ENCODE peak calls at places on chromosome 22, in nine cellular contexts. One of them, this sample, is unnamed.

GRCh38 chr22:49948958-49949913 is 11.3 kb upstream of the PIM3 start:
- DNase-seq in osteocyte: no peak
- DNase-seq in activated B cell treated with CpG ODN at 0.5 μM for 24 hours: no peak
- DNase-seq in activated CD8-positive, alpha-beta T cell treated with anti-CD3 and anti-CD28 coated beads for 36 hours: no peak
- DNase-seq in heart left ventricle: no peak
- DNase-seq in endothelial cell: no peak
- DNase-seq in RWPE1: no peak
- DNase-seq in A549: peak; percentile 74
- DNase-seq in fibroblast of mammary gland: no peak
- DNase-seq in this sample: no peak

GRCh38 chr22:26072611-26073010 is 96.7 kb upstream of the SEZ6L start:
- DNase-seq in heart left ventricle: no peak
- DNase-seq in fibroblast of mammary gland: no peak
- DNase-seq in endothelial cell: no peak
- DNase-seq in RWPE1: no peak
- DNase-seq in osteocyte: no peak
- DNase-seq in activated B cell treated with CpG ODN at 0.5 μM for 24 hours: no peak
- DNase-seq in A549: no peak
- DNase-seq in activated CD8-positive, alpha-beta T cell treated with anti-CD3 and anti-CD28 coated beads for 36 hours: no peak
- DNase-seq in this sample: no peak

GRCh38 chr22:41672780-41673509 is 15.7 kb downstream of the SNU13 start:
- DNase-seq in heart left ventricle: no peak
- DNase-seq in activated B cell treated with CpG ODN at 0.5 μM for 24 hours: no peak
- DNase-seq in fibroblast of mammary gland: no peak
- DNase-seq in RWPE1: no peak
- DNase-seq in osteocyte: no peak
- DNase-seq in endothelial cell: no peak
- DNase-seq in A549: peak; percentile 58
- DNase-seq in activated CD8-positive, alpha-beta T cell treated with anti-CD3 and anti-CD28 coated beads for 36 hours: no peak
- DNase-seq in this sample: no peak

GRCh38 chr22:43905681-43906080 is 13.9 kb upstream of the PNPLA5 start:
- DNase-seq in fibroblast of mammary gland: no peak
- DNase-seq in activated B cell treated with CpG ODN at 0.5 μM for 24 hours: no peak
- DNase-seq in endothelial cell: no peak
- DNase-seq in activated CD8-positive, alpha-beta T cell treated with anti-CD3 and anti-CD28 coated beads for 36 hours: no peak
- DNase-seq in A549: no peak
- DNase-seq in RWPE1: no peak
- DNase-seq in osteocyte: no peak
- DNase-seq in heart left ventricle: no peak
- DNase-seq in this sample: no peak

GRCh38 chr22:48845356-48845936 is 982.2 kb downstream of the BRD1 start:
- DNase-seq in fibroblast of mammary gland: no peak
- DNase-seq in endothelial cell: no peak
- DNase-seq in A549: no peak
- DNase-seq in activated B cell treated with CpG ODN at 0.5 μM for 24 hours: no peak
- DNase-seq in heart left ventricle: no peak
- DNase-seq in RWPE1: no peak
- DNase-seq in activated CD8-positive, alpha-beta T cell treated with anti-CD3 and anti-CD28 coated beads for 36 hours: no peak
- DNase-seq in osteocyte: no peak
- DNase-seq in this sample: no peak

GRCh38 chr22:19208287-19208847 is 29.8 kb upstream of the SLC25A1 start:
- DNase-seq in endothelial cell: no peak
- DNase-seq in fibroblast of mammary gland: no peak
- DNase-seq in heart left ventricle: no peak
- DNase-seq in A549: no peak
- DNase-seq in activated CD8-positive, alpha-beta T cell treated with anti-CD3 and anti-CD28 coated beads for 36 hours: no peak
- DNase-seq in RWPE1: no peak
- DNase-seq in osteocyte: no peak
- DNase-seq in activated B cell treated with CpG ODN at 0.5 μM for 24 hours: no peak
- DNase-seq in this sample: no peak

GRCh38 chr22:42188808-42189447 is 58.3 kb upstream of the CYP2D6 start:
- DNase-seq in A549: peak; percentile 44
- DNase-seq in osteocyte: no peak
- DNase-seq in fibroblast of mammary gland: no peak
- DNase-seq in activated CD8-positive, alpha-beta T cell treated with anti-CD3 and anti-CD28 coated beads for 36 hours: no peak
- DNase-seq in heart left ventricle: no peak
- DNase-seq in RWPE1: peak; percentile 70
- DNase-seq in activated B cell treated with CpG ODN at 0.5 μM for 24 hours: no peak
- DNase-seq in endothelial cell: no peak
- DNase-seq in this sample: no peak

GRCh38 chr22:32684148-32684821 is 117.2 kb upstream of the TIMP3 start:
- DNase-seq in A549: no peak
- DNase-seq in activated B cell treated with CpG ODN at 0.5 μM for 24 hours: no peak
- DNase-seq in endothelial cell: no peak
- DNase-seq in heart left ventricle: no peak
- DNase-seq in RWPE1: no peak
- DNase-seq in fibroblast of mammary gland: no peak
- DNase-seq in activated CD8-positive, alpha-beta T cell treated with anti-CD3 and anti-CD28 coated beads for 36 hours: no peak
- DNase-seq in osteocyte: no peak
- DNase-seq in this sample: no peak

GRCh38 chr22:43618517-43618916 is 193.6 kb downstream of the EFCAB6 start:
- DNase-seq in activated CD8-positive, alpha-beta T cell treated with anti-CD3 and anti-CD28 coated beads for 36 hours: no peak
- DNase-seq in A549: no peak
- DNase-seq in osteocyte: no peak
- DNase-seq in RWPE1: no peak
- DNase-seq in fibroblast of mammary gland: no peak
- DNase-seq in heart left ventricle: no peak
- DNase-seq in endothelial cell: no peak
- DNase-seq in activated B cell treated with CpG ODN at 0.5 μM for 24 hours: no peak
- DNase-seq in this sample: no peak

GRCh38 chr22:49964136-49964492 is 3.5 kb downstream of the PIM3 start:
- DNase-seq in endothelial cell: no peak
- DNase-seq in fibroblast of mammary gland: no peak
- DNase-seq in A549: no peak
- DNase-seq in osteocyte: no peak
- DNase-seq in RWPE1: no peak
- DNase-seq in activated CD8-positive, alpha-beta T cell treated with anti-CD3 and anti-CD28 coated beads for 36 hours: peak; percentile 52
- DNase-seq in activated B cell treated with CpG ODN at 0.5 μM for 24 hours: no peak
- DNase-seq in heart left ventricle: peak; percentile 28
- DNase-seq in this sample: peak; percentile 60

GRCh38 chr22:33823552-33823951 is 96.7 kb downstream of the LARGE1 start:
- DNase-seq in activated B cell treated with CpG ODN at 0.5 μM for 24 hours: no peak
- DNase-seq in A549: peak; percentile 11
- DNase-seq in activated CD8-positive, alpha-beta T cell treated with anti-CD3 and anti-CD28 coated beads for 36 hours: no peak
- DNase-seq in fibroblast of mammary gland: no peak
- DNase-seq in RWPE1: no peak
- DNase-seq in osteocyte: no peak
- DNase-seq in heart left ventricle: peak; percentile 78
- DNase-seq in endothelial cell: no peak
- DNase-seq in this sample: no peak

GRCh38 chr22:41285441-41285819 is 557 bp downstream of the RANGAP1 start:
- DNase-seq in osteocyte: peak; percentile 87
- DNase-seq in activated B cell treated with CpG ODN at 0.5 μM for 24 hours: peak; percentile 45
- DNase-seq in fibroblast of mammary gland: peak; percentile 94
- DNase-seq in heart left ventricle: peak; percentile 82
- DNase-seq in endothelial cell: peak; percentile 44
- DNase-seq in RWPE1: peak; percentile 81
- DNase-seq in A549: peak; percentile 61
- DNase-seq in activated CD8-positive, alpha-beta T cell treated with anti-CD3 and anti-CD28 coated beads for 36 hours: peak; percentile 96
- DNase-seq in this sample: peak; percentile 79

GRCh38 chr22:25404556-25404922 is 159.9 kb upstream of the GRK3 start:
- DNase-seq in heart left ventricle: no peak
- DNase-seq in endothelial cell: peak; percentile 48
- DNase-seq in activated CD8-positive, alpha-beta T cell treated with anti-CD3 and anti-CD28 coated beads for 36 hours: no peak
- DNase-seq in osteocyte: no peak
- DNase-seq in activated B cell treated with CpG ODN at 0.5 μM for 24 hours: no peak
- DNase-seq in RWPE1: no peak
- DNase-seq in A549: no peak
- DNase-seq in fibroblast of mammary gland: no peak
- DNase-seq in this sample: no peak

GRCh38 chr22:32752868-32753520 is 48.5 kb upstream of the TIMP3 start:
- DNase-seq in fibroblast of mammary gland: peak; percentile 89
- DNase-seq in A549: no peak
- DNase-seq in activated CD8-positive, alpha-beta T cell treated with anti-CD3 and anti-CD28 coated beads for 36 hours: peak; percentile 10
- DNase-seq in osteocyte: no peak
- DNase-seq in activated B cell treated with CpG ODN at 0.5 μM for 24 hours: no peak
- DNase-seq in RWPE1: no peak
- DNase-seq in heart left ventricle: peak; percentile 78
- DNase-seq in endothelial cell: no peak
- DNase-seq in this sample: no peak

GRCh38 chr22:20271114-20271994 is 3.2 kb upstream of the RTN4R start:
- DNase-seq in A549: no peak
- DNase-seq in activated B cell treated with CpG ODN at 0.5 μM for 24 hours: no peak
- DNase-seq in RWPE1: no peak
- DNase-seq in endothelial cell: no peak
- DNase-seq in activated CD8-positive, alpha-beta T cell treated with anti-CD3 and anti-CD28 coated beads for 36 hours: no peak
- DNase-seq in osteocyte: no peak
- DNase-seq in fibroblast of mammary gland: no peak
- DNase-seq in heart left ventricle: no peak
- DNase-seq in this sample: no peak

GRCh38 chr22:20264614-20265452 is 3.3 kb downstream of the RTN4R start:
- DNase-seq in osteocyte: no peak
- DNase-seq in endothelial cell: no peak
- DNase-seq in RWPE1: no peak
- DNase-seq in activated B cell treated with CpG ODN at 0.5 μM for 24 hours: no peak
- DNase-seq in A549: no peak
- DNase-seq in activated CD8-positive, alpha-beta T cell treated with anti-CD3 and anti-CD28 coated beads for 36 hours: no peak
- DNase-seq in fibroblast of mammary gland: no peak
- DNase-seq in heart left ventricle: no peak
- DNase-seq in this sample: no peak

GRCh38 chr22:20268289-20268349 is at the start of gene RTN4R:
- DNase-seq in osteocyte: no peak
- DNase-seq in RWPE1: no peak
- DNase-seq in activated CD8-positive, alpha-beta T cell treated with anti-CD3 and anti-CD28 coated beads for 36 hours: no peak
- DNase-seq in A549: no peak
- DNase-seq in fibroblast of mammary gland: no peak
- DNase-seq in activated B cell treated with CpG ODN at 0.5 μM for 24 hours: no peak
- DNase-seq in heart left ventricle: no peak
- DNase-seq in endothelial cell: no peak
- DNase-seq in this sample: no peak

GRCh38 chr22:20268350-20269012 is 363 bp upstream of the RTN4R start:
- DNase-seq in RWPE1: peak; percentile 44
- DNase-seq in A549: peak; percentile 44
- DNase-seq in fibroblast of mammary gland: peak; percentile 11
- DNase-seq in endothelial cell: peak; percentile 85
- DNase-seq in activated B cell treated with CpG ODN at 0.5 μM for 24 hours: peak; percentile 64
- DNase-seq in heart left ventricle: peak; percentile 54
- DNase-seq in osteocyte: no peak
- DNase-seq in activated CD8-positive, alpha-beta T cell treated with anti-CD3 and anti-CD28 coated beads for 36 hours: peak; percentile 65
- DNase-seq in this sample: no peak

GRCh38 chr22:20267441-20268288 is 453 bp downstream of the RTN4R start:
- DNase-seq in activated CD8-positive, alpha-beta T cell treated with anti-CD3 and anti-CD28 coated beads for 36 hours: peak; percentile 40
- DNase-seq in fibroblast of mammary gland: no peak
- DNase-seq in RWPE1: no peak
- DNase-seq in A549: no peak
- DNase-seq in activated B cell treated with CpG ODN at 0.5 μM for 24 hours: no peak
- DNase-seq in endothelial cell: peak; percentile 27
- DNase-seq in heart left ventricle: no peak
- DNase-seq in osteocyte: no peak
- DNase-seq in this sample: no peak
- TF ChIP-seq CTCF in activated CD8-positive, alpha-beta T cell treated with anti-CD3 and anti-CD28 coated beads for 36 hours: no peak
- TF ChIP-seq CTCF in fibroblast of mammary gland: no peak
- TF ChIP-seq CTCF in RWPE1: no peak
- TF ChIP-seq CTCF in A549: no peak
- TF ChIP-seq CTCF in activated B cell treated with CpG ODN at 0.5 μM for 24 hours: no peak
- TF ChIP-seq CTCF in endothelial cell: peak; percentile 5
- TF ChIP-seq CTCF in heart left ventricle: no peak
- TF ChIP-seq CTCF in osteocyte: no peak
- TF ChIP-seq CTCF in this sample: no peak

GRCh38 chr22:35894464-35894878 is 134.2 kb downstream of the RBFOX2 start:
- DNase-seq in activated B cell treated with CpG ODN at 0.5 μM for 24 hours: no peak
- DNase-seq in A549: no peak
- DNase-seq in endothelial cell: no peak
- DNase-seq in activated CD8-positive, alpha-beta T cell treated with anti-CD3 and anti-CD28 coated beads for 36 hours: no peak
- DNase-seq in fibroblast of mammary gland: no peak
- DNase-seq in RWPE1: no peak
- DNase-seq in osteocyte: no peak
- DNase-seq in heart left ventricle: peak; percentile 61
- DNase-seq in this sample: peak; percentile 79
- TF ChIP-seq CTCF in activated B cell treated with CpG ODN at 0.5 μM for 24 hours: no peak
- TF ChIP-seq CTCF in A549: no peak
- TF ChIP-seq CTCF in endothelial cell: no peak
- TF ChIP-seq CTCF in activated CD8-positive, alpha-beta T cell treated with anti-CD3 and anti-CD28 coated beads for 36 hours: no peak
- TF ChIP-seq CTCF in fibroblast of mammary gland: no peak
- TF ChIP-seq CTCF in RWPE1: no peak
- TF ChIP-seq CTCF in osteocyte: no peak
- TF ChIP-seq CTCF in heart left ventricle: no peak
- TF ChIP-seq CTCF in this sample: peak; percentile 33

DNA sequence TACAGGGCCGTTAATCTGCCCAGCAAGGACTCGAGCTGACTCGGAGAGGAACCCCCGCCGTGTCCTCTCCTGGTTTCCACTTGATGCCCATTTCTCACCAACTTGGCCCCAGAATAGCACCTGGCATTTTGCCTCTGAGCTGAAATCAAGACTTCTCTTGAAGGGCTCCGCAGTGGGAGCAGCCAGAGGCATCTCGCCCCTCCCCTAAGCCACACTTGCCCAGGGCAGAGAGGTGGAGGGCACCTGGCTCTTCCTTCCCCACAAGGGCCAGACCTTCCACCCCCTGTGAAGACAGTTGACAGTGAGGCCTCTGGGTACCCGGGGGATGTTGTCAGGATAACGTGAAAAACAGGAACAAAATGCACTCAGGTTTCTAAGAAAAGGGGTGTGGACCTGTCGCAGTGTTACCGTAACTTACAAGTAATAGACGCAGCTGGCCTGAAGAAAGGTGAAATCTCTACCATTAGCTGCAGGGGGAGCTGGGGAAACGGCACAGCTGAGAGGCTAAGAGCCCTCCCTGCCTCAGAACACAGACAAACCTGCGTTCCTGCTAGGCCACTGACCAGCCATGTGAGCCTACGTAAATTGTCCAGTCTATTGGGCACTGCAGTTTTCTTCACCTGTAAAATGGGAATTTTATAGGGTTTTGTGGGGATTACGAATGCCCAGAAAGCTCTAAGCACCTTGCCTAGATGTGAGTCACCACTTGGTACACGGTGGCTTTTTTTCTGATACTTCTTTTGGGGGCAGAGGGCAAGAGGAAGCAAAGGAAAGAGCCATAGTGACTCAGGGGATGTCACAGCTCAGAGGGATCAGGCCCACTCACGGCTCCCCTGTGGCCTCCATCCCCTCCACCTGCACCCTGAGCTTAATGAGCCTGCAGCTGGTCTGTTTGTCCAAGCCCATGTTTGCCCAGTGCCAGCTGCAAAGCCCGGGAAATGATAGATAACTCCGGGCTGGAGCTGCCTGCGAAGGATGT is 18.6 kb upstream of the CABP7 start:
- DNase-seq in activated CD8-positive, alpha-beta T cell treated with anti-CD3 and anti-CD28 coated beads for 36 hours: peak; percentile 46
- DNase-seq in activated B cell treated with CpG ODN at 0.5 μM for 24 hours: no peak
- DNase-seq in RWPE1: peak; percentile 25
- DNase-seq in A549: peak; percentile 44
- DNase-seq in heart left ventricle: no peak
- DNase-seq in endothelial cell: peak; percentile 31
- DNase-seq in fibroblast of mammary gland: peak; percentile 28
- DNase-seq in osteocyte: no peak
- DNase-seq in this sample: no peak
- TF ChIP-seq CTCF in activated CD8-positive, alpha-beta T cell treated with anti-CD3 and anti-CD28 coated beads for 36 hours: no peak
- TF ChIP-seq CTCF in activated B cell treated with CpG ODN at 0.5 μM for 24 hours: no peak
- TF ChIP-seq CTCF in RWPE1: peak; percentile 33
- TF ChIP-seq CTCF in A549: no peak
- TF ChIP-seq CTCF in heart left ventricle: no peak
- TF ChIP-seq CTCF in endothelial cell: no peak
- TF ChIP-seq CTCF in fibroblast of mammary gland: peak; percentile 2
- TF ChIP-seq CTCF in osteocyte: peak; percentile 29
- TF ChIP-seq CTCF in this sample: no peak

DNA sequence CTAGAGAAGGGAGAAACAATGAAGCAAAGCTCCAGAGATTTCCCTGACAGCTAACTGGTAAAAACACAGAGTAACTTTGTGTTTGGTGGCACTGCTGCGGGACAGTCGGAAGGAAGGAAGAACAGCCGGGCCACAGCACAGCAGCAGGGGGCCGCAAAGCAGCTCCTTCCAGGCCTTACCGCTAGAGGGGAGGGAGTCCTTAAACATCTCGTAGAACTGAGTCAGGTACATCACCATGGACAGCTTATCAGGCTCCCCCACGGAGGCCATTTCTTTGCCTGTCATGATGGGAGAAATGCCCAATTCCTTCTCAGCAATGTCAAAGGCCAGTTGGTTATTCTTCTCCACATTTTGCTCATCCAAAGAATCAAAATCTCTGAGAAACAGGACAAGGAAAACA is 114.6 kb upstream of the BID start:
- DNase-seq in A549: no peak
- DNase-seq in RWPE1: no peak
- DNase-seq in activated B cell treated with CpG ODN at 0.5 μM for 24 hours: no peak
- DNase-seq in osteocyte: no peak
- DNase-seq in endothelial cell: peak; percentile 49
- DNase-seq in activated CD8-positive, alpha-beta T cell treated with anti-CD3 and anti-CD28 coated beads for 36 hours: no peak
- DNase-seq in fibroblast of mammary gland: no peak
- DNase-seq in heart left ventricle: no peak
- DNase-seq in this sample: no peak
- TF ChIP-seq CTCF in A549: no peak
- TF ChIP-seq CTCF in RWPE1: no peak
- TF ChIP-seq CTCF in activated B cell treated with CpG ODN at 0.5 μM for 24 hours: no peak
- TF ChIP-seq CTCF in osteocyte: peak; percentile 53
- TF ChIP-seq CTCF in endothelial cell: no peak
- TF ChIP-seq CTCF in activated CD8-positive, alpha-beta T cell treated with anti-CD3 and anti-CD28 coated beads for 36 hours: no peak
- TF ChIP-seq CTCF in fibroblast of mammary gland: peak; percentile 1
- TF ChIP-seq CTCF in heart left ventricle: peak; percentile 30
- TF ChIP-seq CTCF in this sample: no peak

This sample was measured in ascending aorta.